ENCODE peak calls at places on chromosomes 2 and 18, in six cellular contexts. S is body of pancreas, T is NB4, D is upper lobe of right lung, A is fibroblast of lung, Q is neural progenitor cell. R is an unnamed sample.

GRCh38 chr2:32701806-32702205 is 74.0 kb downstream of the TTC27 start:
- DNase-seq in T (no peak), Q (no peak), A (no peak), D (no peak), S (no peak), R (no peak)

GRCh38 chr2:142951190-142952007 is 73.9 kb downstream of the KYNU start:
- DNase-seq in Q (no peak), T (no peak), D (no peak), A (peak), S (no peak), R (no peak)

GRCh38 chr2:239927424-239927981 is 97.6 kb downstream of the NDUFA10 start:
- DNase-seq in A (peak), T (peak), Q (no peak), S (no peak), D (peak), R (peak)

GRCh38 chr2:85741211-85741610 is 12.6 kb upstream of the ATOH8 start:
- DNase-seq in T (no peak), D (peak), S (no peak), A (no peak), Q (no peak), R (no peak)

GRCh38 chr2:51344886-51345285 is 313.0 kb upstream of the NRXN1 start:
- DNase-seq in D (no peak), A (no peak), Q (no peak), S (no peak), T (no peak), R (no peak)

GRCh38 chr18:21183670-21184069 is 58.4 kb upstream of the GREB1L start:
- DNase-seq in A (no peak), S (no peak), T (no peak), D (no peak), Q (no peak), R (no peak)

GRCh38 chr2:141871913-141872634 is 258.7 kb downstream of the LRP1B start:
- DNase-seq in A (no peak), Q (no peak), D (no peak), T (no peak), S (no peak), R (no peak)

GRCh38 chr18:3450358-3451107 is 561 bp downstream of the TGIF1 start:
- DNase-seq in T (peak), S (peak), A (peak), D (peak), Q (peak), R (no peak)

GRCh38 chr18:69897397-69898108 is 50.1 kb downstream of the CD226 start:
- DNase-seq in A (no peak), S (no peak), T (peak), D (no peak), Q (no peak), R (no peak)

GRCh38 chr2:167181134-167181533 is 292.9 kb downstream of the XIRP2 start:
- DNase-seq in S (no peak), Q (no peak), T (no peak), D (no peak), A (peak), R (peak)

GRCh38 chr2:25777077-25777476 is 101.2 kb downstream of the ASXL2 start:
- DNase-seq in S (no peak), Q (no peak), A (no peak), T (no peak), D (no peak), R (no peak)

GRCh38 chr2:118430510-118431187 is 342.4 kb downstream of the INSIG2 start:
- DNase-seq in Q (no peak), A (peak), T (no peak), D (no peak), S (no peak), R (no peak)

GRCh38 chr2:152473151-152473857 is 138.3 kb downstream of the FMNL2 start:
- DNase-seq in Q (no peak), T (no peak), S (no peak), D (no peak), A (no peak), R (no peak)

GRCh38 chr2:102449370-102449974 is 23.6 kb upstream of the SLC9A4 start:
- DNase-seq in Q (peak), D (no peak), S (peak), T (peak), A (peak), R (no peak)

GRCh38 chr18:52222211-52222610 is 117.8 kb upstream of the DCC start:
- DNase-seq in T (no peak), D (no peak), A (no peak), Q (peak), S (no peak), R (no peak)

DNA sequence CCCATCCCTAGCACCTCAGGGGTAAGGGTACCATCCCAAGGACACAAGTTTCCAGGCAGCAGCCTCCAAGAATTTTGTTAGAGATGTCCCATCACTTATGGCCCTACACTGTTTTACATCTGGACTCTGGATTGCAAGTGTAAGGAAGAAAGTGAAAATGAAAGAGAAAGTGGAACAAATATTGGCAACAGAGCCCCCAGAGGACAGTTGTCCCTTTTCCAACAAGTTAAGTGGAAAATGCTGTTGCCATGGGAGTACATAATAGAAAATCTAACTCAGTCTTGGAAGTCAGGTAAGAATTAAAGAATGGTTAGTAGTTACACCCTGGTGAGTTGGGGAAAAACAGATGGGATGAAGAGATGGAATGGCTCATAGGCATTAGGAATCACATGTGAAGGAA is 50.6 kb downstream of the TTC21B start:
- DNase-seq in S (no peak), Q (no peak), T (peak), D (no peak), A (peak), R (no peak)
- TF ChIP-seq CTCF in S (no peak), Q (no peak), T (no peak), D (peak), A (no peak), R (peak)

GRCh38 chr2:219824996-219825395 is 197.6 kb downstream of the SLC4A3 start:
- DNase-seq in D (no peak), A (no peak), T (no peak), Q (no peak), S (no peak), R (no peak)
- TF ChIP-seq CTCF in D (no peak), A (no peak), T (no peak), Q (no peak), S (no peak), R (no peak)

DNA sequence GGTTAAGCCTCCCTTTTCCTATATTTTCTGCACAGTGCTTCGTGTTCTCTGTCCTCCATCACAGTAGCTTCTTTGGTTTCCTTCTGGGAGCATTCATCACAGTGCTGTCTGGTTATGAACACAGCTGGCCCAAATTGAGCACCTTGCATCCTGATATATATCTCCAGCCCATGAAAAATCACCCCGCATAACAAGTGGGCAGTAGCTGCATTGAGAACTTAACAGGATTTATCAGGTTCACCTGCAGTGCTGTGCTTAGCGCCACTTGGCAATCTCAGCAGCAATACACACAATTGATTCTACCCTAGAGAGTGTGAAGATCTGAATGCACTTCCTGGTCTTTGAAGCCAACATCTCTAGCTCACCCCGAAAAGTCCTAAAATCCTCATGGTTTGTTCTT is 408.0 kb downstream of the RNF144A start:
- DNase-seq in Q (no peak), A (no peak), S (no peak), D (no peak), T (no peak), R (no peak)
- TF ChIP-seq CTCF in Q (no peak), A (no peak), S (no peak), D (no peak), T (no peak), R (no peak)

GRCh38 chr2:144452169-144453038 is 67.5 kb downstream of the ZEB2 start:
- DNase-seq in Q (peak), T (no peak), D (no peak), A (peak), S (no peak), R (no peak)
- TF ChIP-seq CTCF in Q (peak), T (no peak), D (peak), A (peak), S (no peak), R (peak)